ENCODE peak calls at places on chromosomes 6 and 20, in six cellular contexts. O is suprapubic skin, B is Panc1, D is sigmoid colon, W is prostate gland, V is GM23338. U is an unnamed sample.

GRCh38 chr6:23659125-23659524 is 466.9 kb upstream of the NRSN1 start:
- DNase-seq in D (no peak), O (no peak), W (no peak), V (peak; percentile 77), B (no peak), U (no peak)

GRCh38 chr20:33954504-33954903 is 39.2 kb upstream of the RALY start:
- DNase-seq in D (no peak), W (no peak), O (no peak), V (no peak), B (no peak), U (no peak)

GRCh38 chr6:124536792-124537191 is 425.4 kb upstream of the RNF217 start:
- DNase-seq in B (peak; percentile 88), W (no peak), V (no peak), D (no peak), O (no peak), U (no peak)

GRCh38 chr6:14811760-14812428 is 434.0 kb upstream of the JARID2 start:
- DNase-seq in B (no peak), O (no peak), W (no peak), V (no peak), D (no peak), U (no peak)

GRCh38 chr6:43912598-43913387 is 142.8 kb downstream of the VEGFA start:
- DNase-seq in B (no peak), D (no peak), W (no peak), V (peak; percentile 30), O (no peak), U (no peak)

GRCh38 chr6:22470454-22471368 is 98.7 kb upstream of the HDGFL1 start:
- DNase-seq in W (peak; percentile 80), O (no peak), V (peak; percentile 5), B (peak; percentile 10), D (no peak), U (peak; percentile 57)

GRCh38 chr20:21357851-21358250 is 39.5 kb downstream of the NKX2-4 start:
- DNase-seq in D (no peak), O (no peak), V (no peak), W (no peak), B (no peak), U (no peak)

GRCh38 chr6:155384343-155384742 is 70.1 kb upstream of the TFB1M start:
- DNase-seq in V (no peak), D (no peak), O (no peak), W (no peak), B (no peak), U (no peak)

GRCh38 chr6:165774903-165775608 is 112.0 kb upstream of the PDE10A start:
- DNase-seq in W (no peak), B (no peak), V (peak; percentile 52), O (no peak), D (no peak), U (no peak)

GRCh38 chr6:156780962-156781705 is 4.0 kb downstream of the ARID1B start:
- DNase-seq in O (no peak), V (no peak), D (no peak), B (no peak), W (no peak), U (no peak)

GRCh38 chr6:135586844-135587243 is 89.3 kb upstream of the AHI1 start:
- DNase-seq in B (no peak), D (no peak), V (no peak), W (no peak), O (no peak), U (no peak)

GRCh38 chr20:32707691-32708581 is 34.2 kb upstream of the C20orf203 start:
- DNase-seq in O (no peak), V (no peak), B (no peak), D (no peak), W (no peak), U (no peak)
- TF ChIP-seq POLR2AphosphoS5 in O (no peak), V (no peak), B (no peak), D (no peak), W (no peak), U (no peak)

GRCh38 chr20:57698867-57699275 is 10.9 kb downstream of the PMEPA1 start:
- DNase-seq in D (no peak), O (no peak), V (no peak), W (no peak), B (peak; percentile 77), U (no peak)
- H3K4me1 ChIP-seq in D (peaks cover 9% of the 10 kb centered on the region), O (peaks cover 37% of the 10 kb centered on the region), V (peaks cover 35% of the 10 kb centered on the region), W (peaks cover 38% of the 10 kb centered on the region), B (peaks cover 93% of the 10 kb centered on the region), U (peaks cover 14% of the 10 kb centered on the region)

DNA sequence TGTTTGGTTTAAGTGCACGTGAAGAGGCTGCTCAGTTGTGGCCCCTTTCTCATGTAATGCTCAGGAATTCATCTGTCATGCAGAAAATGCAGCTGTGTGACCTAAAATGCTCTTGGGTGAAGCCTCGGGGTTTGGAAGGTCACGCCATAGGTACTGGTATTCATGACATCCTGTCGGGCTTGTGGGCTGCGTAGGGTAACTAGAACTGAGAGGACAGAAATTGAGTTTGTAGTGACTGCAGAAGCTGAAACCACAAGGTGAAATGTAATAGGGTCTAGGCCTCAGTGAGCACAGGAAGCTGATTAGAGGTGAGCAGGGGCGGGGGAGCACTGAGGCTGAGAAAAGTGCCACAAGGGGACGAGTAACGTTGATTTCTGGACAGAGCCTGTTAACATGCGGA is 128.8 kb downstream of the SOBP start:
- DNase-seq in B (no peak), D (no peak), W (no peak), V (peak; percentile 62), O (no peak), U (no peak)
- H3K4me3 ChIP-seq in B (no peak overlapping the region), D (no peak overlapping the region), W (no peak overlapping the region), V (no peak overlapping the region), O (no peak overlapping the region), U (no peak overlapping the region)

GRCh38 chr20:19336601-19337000 is 124.2 kb downstream of the SLC24A3 start:
- DNase-seq in B (no peak), W (no peak), D (no peak), O (no peak), V (no peak), U (no peak)
- TF ChIP-seq POLR2AphosphoS5 in B (no peak), W (no peak), D (no peak), O (no peak), V (no peak), U (no peak)

GRCh38 chr6:133961831-133962230 is 8.8 kb downstream of the TBPL1 start:
- DNase-seq in O (no peak), B (no peak), W (no peak), D (no peak), V (no peak), U (no peak)
- H3K4me1 ChIP-seq in O (peaks cover 12% of the 10 kb centered on the region), B (peaks cover 21% of the 10 kb centered on the region), W (peaks cover 2% of the 10 kb centered on the region), D (no peaks in the 10 kb centered on the region), V (peaks cover 8% of the 10 kb centered on the region), U (no peaks in the 10 kb centered on the region)

DNA sequence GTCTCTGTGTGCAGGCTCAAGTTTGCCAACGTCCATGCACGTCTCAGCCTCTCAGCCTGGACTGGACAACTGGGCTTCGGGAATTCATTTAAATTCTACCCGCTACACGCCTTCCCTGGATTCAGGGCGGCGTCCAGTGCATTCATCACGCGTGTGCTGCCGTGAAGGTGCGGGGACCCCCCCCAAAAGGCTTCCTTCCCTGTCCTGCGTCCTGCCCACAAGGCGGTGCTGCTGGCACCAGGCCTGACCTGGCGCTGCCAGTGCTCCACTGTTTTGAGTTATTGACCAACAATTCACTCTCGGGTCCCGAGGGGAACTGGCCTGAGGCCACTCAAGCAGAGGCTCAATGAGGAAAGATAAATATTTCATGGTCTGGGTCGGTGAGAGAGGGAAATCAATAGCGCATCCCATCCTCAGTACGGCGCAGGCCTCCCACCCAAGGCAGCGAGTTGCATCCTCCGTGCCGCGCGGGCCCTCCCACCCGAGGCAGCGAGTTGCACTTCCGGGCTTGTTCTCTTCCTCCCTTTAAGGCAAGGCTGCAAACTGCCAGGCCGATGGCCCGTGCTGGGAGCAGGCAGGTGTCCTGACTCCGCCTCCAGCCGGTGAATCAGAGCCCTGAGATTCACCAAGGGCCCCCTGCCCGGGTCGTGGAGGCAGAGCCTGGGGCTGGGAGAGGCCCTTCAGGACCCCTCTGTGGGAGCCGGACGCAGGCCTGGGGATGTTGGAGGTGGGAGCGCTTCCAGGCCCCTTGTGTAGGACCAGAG is 22.8 kb upstream of the BHLHE23 start:
- DNase-seq in O (no peak), W (no peak), V (peak; percentile 75), B (no peak), D (no peak), U (no peak)
- H3K4me3 ChIP-seq in O (no peak overlapping the region), W (no peak overlapping the region), V (peak overlapping the region; percentile 28), B (no peak overlapping the region), D (no peak overlapping the region), U (peak overlapping the region; percentile 48)